ENCODE peak calls at places on chromosomes 3 and 15, in five cellular contexts. Q is NCI-H2081; R is activated CD4-positive, alpha-beta T cell treated with anti-CD3 and anti-CD28 coated beads, Interleukin-2, amount 50 U/mL, for 1 hour; C is testis; O is neuronal stem cell. W is an unnamed sample.

GRCh38 chr3:25594007-25594502 is 70.7 kb downstream of the TOP2B start:
- DNase-seq in R (no peak), Q (peak; percentile 58), O (peak; percentile 52), C (no peak), W (peak; percentile 31)

GRCh38 chr15:71114887-71115566 is at the start of gene THSD4:
- DNase-seq in C (peak; percentile 83), O (peak; percentile 77), Q (peak; percentile 46), R (peak; percentile 45), W (peak; percentile 20)

GRCh38 chr3:33063651-33064051 is 33.3 kb downstream of the GLB1 start:
- DNase-seq in Q (no peak), C (no peak), O (no peak), R (peak; percentile 57), W (no peak)

GRCh38 chr3:134460965-134461364 is 24.8 kb downstream of the ANAPC13 start:
- DNase-seq in R (no peak), O (no peak), Q (no peak), C (no peak), W (no peak)

GRCh38 chr3:107013606-107014005 is 363.6 kb upstream of the CCDC54 start:
- DNase-seq in C (no peak), O (no peak), R (no peak), Q (no peak), W (no peak)

GRCh38 chr3:72567474-72567873 is 280.8 kb downstream of the SHQ1 start:
- DNase-seq in C (no peak), O (no peak), Q (no peak), R (no peak), W (no peak)

GRCh38 chr3:7687428-7688147 is 814.0 kb upstream of the LMCD1 start:
- DNase-seq in C (no peak), Q (no peak), R (no peak), O (no peak), W (no peak)

GRCh38 chr15:47409601-47410000 is 307.7 kb upstream of the SEMA6D start:
- DNase-seq in Q (no peak), C (peak; percentile 39), O (no peak), R (no peak), W (no peak)

GRCh38 chr3:100463002-100463401 is 29.4 kb upstream of the TMEM45A start:
- DNase-seq in R (no peak), O (peak; percentile 39), Q (peak; percentile 72), C (peak; percentile 53), W (no peak)

GRCh38 chr3:195885036-195885871 is 23.1 kb downstream of the TNK2 start:
- DNase-seq in C (no peak), O (no peak), Q (no peak), R (no peak), W (no peak)

GRCh38 chr3:58009749-58010535 is 1.7 kb downstream of the FLNB start:
- DNase-seq in O (no peak), Q (peak; percentile 2), R (no peak), C (no peak), W (no peak)

GRCh38 chr3:16073218-16073617 is 101.3 kb upstream of the GALNT15 start:
- DNase-seq in O (no peak), C (no peak), R (no peak), Q (no peak), W (no peak)

GRCh38 chr3:4816306-4816705 is 162.9 kb upstream of the BHLHE40 start:
- DNase-seq in R (no peak), O (no peak), C (no peak), Q (no peak), W (no peak)

GRCh38 chr3:4829031-4829394 is 150.2 kb upstream of the BHLHE40 start:
- DNase-seq in C (no peak), R (no peak), O (no peak), Q (no peak), W (no peak)

GRCh38 chr3:105466495-105467080 is 99.9 kb downstream of the ALCAM start:
- DNase-seq in R (no peak), O (no peak), C (no peak), Q (no peak), W (no peak)

GRCh38 chr3:186021673-186022362 is 84.0 kb upstream of the TRA2B start:
- DNase-seq in Q (no peak), C (no peak), R (no peak), O (no peak), W (no peak)

GRCh38 chr3:190537131-190537530 is 23.2 kb downstream of the IL1RAP start:
- DNase-seq in C (no peak), R (no peak), O (no peak), Q (no peak), W (no peak)

GRCh38 chr3:184672335-184672734 is 39.5 kb downstream of the MAGEF1 start:
- DNase-seq in Q (no peak), O (no peak), C (no peak), R (no peak), W (no peak)

GRCh38 chr3:89503891-89504391 is 396.5 kb downstream of the EPHA3 start:
- DNase-seq in O (no peak), C (no peak), R (no peak), Q (no peak), W (no peak)

GRCh38 chr3:86990734-86991481 is at the start of gene VGLL3:
- DNase-seq in C (peak; percentile 82), Q (peak; percentile 35), O (peak; percentile 73), R (no peak), W (no peak)

GRCh38 chr15:33064878-33065277 is 129.6 kb downstream of the FMN1 start:
- DNase-seq in Q (no peak), R (no peak), O (no peak), C (no peak), W (no peak)

GRCh38 chr3:71559578-71560162 is 23.9 kb downstream of the FOXP1 start:
- DNase-seq in R (no peak), O (no peak), C (no peak), Q (no peak), W (no peak)

GRCh38 chr15:71659730-71660067 is 150.7 kb upstream of the NR2E3 start:
- DNase-seq in R (no peak), O (no peak), C (no peak), Q (no peak), W (no peak)

GRCh38 chr3:37630441-37630840 is 231.2 kb upstream of the CTDSPL start:
- DNase-seq in C (no peak), Q (no peak), O (no peak), R (no peak), W (no peak)

GRCh38 chr3:14145236-14145635 is 20.4 kb downstream of the TMEM43 start:
- DNase-seq in C (no peak), Q (no peak), R (no peak), O (no peak), W (no peak)

GRCh38 chr3:60752800-60753199 is 498.5 kb downstream of the FHIT start:
- DNase-seq in O (no peak), Q (no peak), C (no peak), R (no peak), W (no peak)

GRCh38 chr3:31009881-31010280 is 115.4 kb upstream of the GADL1 start:
- DNase-seq in O (peak; percentile 79), Q (no peak), R (no peak), C (no peak), W (no peak)

GRCh38 chr3:186886202-186886820 is 43.8 kb downstream of the ADIPOQ start:
- DNase-seq in C (no peak), Q (no peak), O (no peak), R (no peak), W (no peak)

GRCh38 chr3:120432105-120432860 is 18.5 kb downstream of the FSTL1 start:
- DNase-seq in O (peak; percentile 63), C (no peak), R (no peak), Q (no peak), W (no peak)

GRCh38 chr3:122962149-122962548 is 65.4 kb downstream of the SEMA5B start:
- DNase-seq in O (no peak), R (no peak), Q (no peak), C (no peak), W (no peak)

GRCh38 chr3:31409866-31410265 is 122.9 kb upstream of the STT3B start:
- DNase-seq in Q (no peak), R (no peak), O (no peak), C (no peak), W (no peak)

GRCh38 chr3:127011270-127011992 is 28.5 kb downstream of the PLXNA1 start:
- DNase-seq in Q (no peak), R (no peak), C (no peak), O (no peak), W (no peak)

GRCh38 chr3:61570813-61571212 is 9.4 kb downstream of the PTPRG start:
- DNase-seq in C (no peak), O (no peak), R (no peak), Q (no peak), W (no peak)